ENCODE peak calls at places on chromosomes 11 and 22, in five cellular contexts. One of them, this sample, is unnamed.

GRCh38 chr11:71102251-71102995 is 150.0 kb downstream of the SHANK2 start:
- DNase-seq in NCI-H446 treated with DMSO at 0.1 percent for 48 hours: no peak
- DNase-seq in bronchial epithelial cell: no peak
- DNase-seq in kidney: no peak
- DNase-seq in fibroblast of lung: no peak
- DNase-seq in this sample: no peak

GRCh38 chr11:118792642-118793124 is 1.7 kb upstream of the DDX6 start:
- DNase-seq in NCI-H446 treated with DMSO at 0.1 percent for 48 hours: peak
- DNase-seq in bronchial epithelial cell: peak
- DNase-seq in kidney: no peak
- DNase-seq in fibroblast of lung: peak
- DNase-seq in this sample: no peak

GRCh38 chr11:113681711-113682410 is 24.2 kb downstream of the TMPRSS5 start:
- DNase-seq in NCI-H446 treated with DMSO at 0.1 percent for 48 hours: no peak
- DNase-seq in bronchial epithelial cell: peak
- DNase-seq in kidney: no peak
- DNase-seq in fibroblast of lung: no peak
- DNase-seq in this sample: no peak

GRCh38 chr11:8259316-8259995 is 4.2 kb downstream of the LMO1 start:
- DNase-seq in NCI-H446 treated with DMSO at 0.1 percent for 48 hours: no peak
- DNase-seq in bronchial epithelial cell: no peak
- DNase-seq in kidney: peak
- DNase-seq in fibroblast of lung: no peak
- DNase-seq in this sample: no peak

GRCh38 chr22:44738347-44738715 is 14.0 kb upstream of the ARHGAP8 start:
- DNase-seq in NCI-H446 treated with DMSO at 0.1 percent for 48 hours: no peak
- DNase-seq in bronchial epithelial cell: peak
- DNase-seq in kidney: peak
- DNase-seq in fibroblast of lung: no peak
- DNase-seq in this sample: no peak

GRCh38 chr22:43542681-43543521 is 131.1 kb downstream of the MPPED1 start:
- DNase-seq in NCI-H446 treated with DMSO at 0.1 percent for 48 hours: no peak
- DNase-seq in bronchial epithelial cell: no peak
- DNase-seq in kidney: no peak
- DNase-seq in fibroblast of lung: no peak
- DNase-seq in this sample: no peak

GRCh38 chr11:45859661-45860140 is 12.4 kb downstream of the CRY2 start:
- DNase-seq in NCI-H446 treated with DMSO at 0.1 percent for 48 hours: peak
- DNase-seq in bronchial epithelial cell: peak
- DNase-seq in kidney: peak
- DNase-seq in fibroblast of lung: peak
- DNase-seq in this sample: peak

GRCh38 chr11:35893796-35894475 is 49.9 kb upstream of the LDLRAD3 start:
- DNase-seq in NCI-H446 treated with DMSO at 0.1 percent for 48 hours: no peak
- DNase-seq in bronchial epithelial cell: peak
- DNase-seq in kidney: no peak
- DNase-seq in fibroblast of lung: peak
- DNase-seq in this sample: no peak

GRCh38 chr22:24156915-24157782 is 24.1 kb upstream of the SUSD2 start:
- DNase-seq in NCI-H446 treated with DMSO at 0.1 percent for 48 hours: no peak
- DNase-seq in bronchial epithelial cell: peak
- DNase-seq in kidney: peak
- DNase-seq in fibroblast of lung: peak
- DNase-seq in this sample: no peak

GRCh38 chr22:45502215-45503070 is at the start of gene FBLN1:
- DNase-seq in NCI-H446 treated with DMSO at 0.1 percent for 48 hours: no peak
- DNase-seq in bronchial epithelial cell: no peak
- DNase-seq in kidney: peak
- DNase-seq in fibroblast of lung: peak
- DNase-seq in this sample: peak

GRCh38 chr11:86341382-86341781 is 33.3 kb upstream of the CCDC81 start:
- DNase-seq in NCI-H446 treated with DMSO at 0.1 percent for 48 hours: no peak
- DNase-seq in bronchial epithelial cell: no peak
- DNase-seq in kidney: no peak
- DNase-seq in fibroblast of lung: no peak
- DNase-seq in this sample: no peak

GRCh38 chr11:78801161-78801884 is 226.7 kb upstream of the NARS2 start:
- DNase-seq in NCI-H446 treated with DMSO at 0.1 percent for 48 hours: peak
- DNase-seq in bronchial epithelial cell: peak
- DNase-seq in kidney: no peak
- DNase-seq in fibroblast of lung: peak
- DNase-seq in this sample: no peak

GRCh38 chr11:80702264-80702663 is 1261.4 kb upstream of the TENM4 start:
- DNase-seq in NCI-H446 treated with DMSO at 0.1 percent for 48 hours: no peak
- DNase-seq in bronchial epithelial cell: peak
- DNase-seq in kidney: no peak
- DNase-seq in fibroblast of lung: no peak
- DNase-seq in this sample: no peak

GRCh38 chr11:47152953-47153950 is 23.4 kb downstream of the ARFGAP2 start:
- DNase-seq in NCI-H446 treated with DMSO at 0.1 percent for 48 hours: peak
- DNase-seq in bronchial epithelial cell: peak
- DNase-seq in kidney: peak
- DNase-seq in fibroblast of lung: peak
- DNase-seq in this sample: no peak

This sample was measured in chondrocyte.